ENCODE peak calls at places on chromosome 4, in ten cellular contexts. N, U, O, A, T, S, W, Y, P and G are unnamed samples.
A peak's percentile ranks its signal among the peaks of the same experiment; 100 is the strongest.

GRCh38 chr4:171983935-171984805 is 171.0 kb downstream of the GALNTL6 start:
- DNase-seq in A (no peak), Y (no peak), S (no peak), P (no peak), U (no peak), T (no peak), N (no peak), W (no peak), O (no peak), G (no peak)

GRCh38 chr4:83644677-83645639 is 109.0 kb downstream of the GPAT3 start:
- DNase-seq in U (peak; percentile 63), A (peak; percentile 58), S (peak; percentile 46), W (peak; percentile 68), P (no peak), Y (peak; percentile 39), T (peak; percentile 65), O (peak; percentile 73), N (no peak), G (peak; percentile 16)

GRCh38 chr4:16721618-16722291 is 176.7 kb downstream of the LDB2 start:
- DNase-seq in N (no peak), U (peak; percentile 24), O (no peak), P (peak; percentile 42), A (peak; percentile 85), S (no peak), Y (no peak), T (peak; percentile 94), W (no peak), G (no peak)

GRCh38 chr4:141432000-141432712 is 204.2 kb upstream of the IL15 start:
- DNase-seq in W (no peak), S (no peak), P (no peak), Y (no peak), A (no peak), T (peak; percentile 58), O (no peak), U (peak; percentile 59), N (no peak), G (no peak)

GRCh38 chr4:25919676-25920075 is 5.7 kb downstream of the SMIM20 start:
- DNase-seq in O (no peak), W (no peak), U (no peak), N (no peak), Y (no peak), A (no peak), P (no peak), S (no peak), T (no peak), G (no peak)

GRCh38 chr4:174215936-174216699 is 67.3 kb downstream of the FBXO8 start:
- DNase-seq in U (no peak), T (no peak), S (no peak), W (no peak), A (peak; percentile 35), N (no peak), Y (no peak), O (no peak), P (no peak), G (no peak)

GRCh38 chr4:1193206-1194027 is 21.0 kb upstream of the SPON2 start:
- DNase-seq in A (no peak), U (no peak), N (peak; percentile 14), W (no peak), P (peak; percentile 20), S (no peak), O (no peak), T (no peak), Y (no peak), G (no peak)

GRCh38 chr4:149973181-149973580 is 105.1 kb upstream of the DCLK2 start:
- DNase-seq in P (no peak), A (no peak), O (no peak), N (no peak), Y (no peak), S (no peak), T (no peak), U (no peak), W (no peak), G (no peak)

GRCh38 chr4:118979712-118980111 is 91.1 kb downstream of the SYNPO2 start:
- DNase-seq in A (no peak), S (no peak), T (no peak), U (no peak), O (no peak), P (no peak), Y (no peak), W (no peak), N (no peak), G (no peak)

GRCh38 chr4:151276787-151277557 is at the start of gene PRSS48:
- DNase-seq in O (peak; percentile 5), Y (no peak), A (peak; percentile 39), P (peak; percentile 52), S (peak; percentile 8), W (peak; percentile 52), N (peak; percentile 64), U (peak; percentile 67), T (peak; percentile 51), G (no peak)

GRCh38 chr4:133402616-133403015 is 253.5 kb downstream of the PCDH10 start:
- DNase-seq in T (peak; percentile 26), P (no peak), U (no peak), O (no peak), W (no peak), N (no peak), S (no peak), A (peak; percentile 22), Y (no peak), G (no peak)

GRCh38 chr4:38078590-38079381 is 118.6 kb downstream of the PTTG2 start:
- DNase-seq in T (peak; percentile 94), U (peak; percentile 40), S (no peak), P (no peak), A (peak; percentile 76), Y (no peak), W (peak; percentile 13), O (no peak), N (no peak), G (no peak)

GRCh38 chr4:7817877-7818675 is 121.6 kb downstream of the AFAP1 start:
- DNase-seq in W (no peak), A (peak; percentile 31), P (no peak), Y (no peak), S (no peak), U (no peak), O (no peak), T (no peak), N (no peak), G (no peak)

GRCh38 chr4:82044141-82044993 is 329.4 kb downstream of the HNRNPD start:
- DNase-seq in N (peak; percentile 60), S (peak; percentile 41), A (peak; percentile 11), T (peak; percentile 43), P (peak; percentile 42), U (peak; percentile 19), Y (no peak), W (peak; percentile 18), O (peak; percentile 87), G (no peak)